ENCODE peak calls at places on chromosomes 7 and 10, in ten cellular contexts. V is HepG2, H is HCT116, N is heart left ventricle, K is IMR-90, J is sigmoid colon, A is tibial nerve, M is A549, C is stomach, D is Peyer's patch. T is an unnamed sample. For H3K4me1, the result is how much of the 10 kb centered on the place peaks cover.

GRCh38 chr7:21238717-21239116 is 189.2 kb upstream of the SP4 start:
- DNase-seq in C (no peak), V (no peak), J (no peak), D (no peak), N (no peak), A (no peak), M (no peak), K (no peak), H (no peak), T (no peak)

GRCh38 chr7:16034353-16034752 is 347.9 kb upstream of the MEOX2 start:
- DNase-seq in D (no peak), N (no peak), H (no peak), V (no peak), K (peak), A (no peak), J (no peak), C (no peak), M (no peak), T (no peak)

GRCh38 chr10:100760726-100761125 is 15.3 kb downstream of the PAX2 start:
- DNase-seq in C (no peak), J (no peak), M (no peak), D (no peak), N (no peak), H (no peak), K (no peak), A (no peak), V (no peak), T (no peak)

GRCh38 chr7:134056816-134057215 is 70.3 kb upstream of the LRGUK start:
- DNase-seq in D (no peak), N (no peak), M (no peak), H (no peak), V (no peak), C (no peak), K (no peak), J (no peak), A (no peak), T (no peak)

GRCh38 chr10:33113111-33113856 is 155.3 kb upstream of the ITGB1 start:
- DNase-seq in D (no peak), K (peak), J (no peak), A (no peak), M (no peak), V (no peak), H (no peak), C (no peak), N (no peak), T (no peak)

GRCh38 chr10:51244739-51245138 is 170.5 kb downstream of the PRKG1 start:
- DNase-seq in A (no peak), H (no peak), N (no peak), J (no peak), C (no peak), D (no peak), V (no peak), K (peak), M (no peak), T (no peak)

GRCh38 chr10:97744405-97745035 is 7.6 kb downstream of the ZFYVE27 start:
- DNase-seq in H (no peak), M (no peak), N (no peak), V (no peak), D (no peak), C (no peak), K (no peak), A (no peak), J (peak), T (no peak)

GRCh38 chr10:132793871-132794849 is 8.2 kb upstream of the NKX6-2 start:
- DNase-seq in K (no peak), N (peak), V (no peak), A (no peak), H (no peak), J (no peak), C (no peak), M (peak), D (no peak), T (peak)

GRCh38 chr10:73628405-73628804 is 12.9 kb downstream of the MYOZ1 start:
- DNase-seq in J (peak), K (no peak), M (no peak), C (no peak), D (peak), N (no peak), H (no peak), V (no peak), A (no peak), T (peak)

GRCh38 chr7:28767356-28767755 is 190.8 kb downstream of the TRIL start:
- DNase-seq in A (no peak), H (no peak), M (no peak), N (no peak), J (no peak), V (no peak), C (no peak), K (peak), D (no peak), T (no peak)

GRCh38 chr7:116873619-116874018 is 11.2 kb downstream of the CAPZA2 start:
- DNase-seq in V (no peak), D (no peak), A (no peak), H (no peak), M (no peak), C (no peak), K (no peak), J (no peak), N (no peak), T (no peak)

GRCh38 chr7:116872026-116872425 is 9.6 kb downstream of the CAPZA2 start:
- DNase-seq in J (no peak), N (no peak), A (no peak), H (no peak), V (no peak), D (no peak), C (no peak), M (no peak), K (no peak), T (no peak)

GRCh38 chr7:116876664-116877442 is 14.5 kb downstream of the CAPZA2 start:
- DNase-seq in N (peak), A (no peak), C (peak), H (no peak), V (no peak), M (no peak), D (peak), K (peak), J (no peak), T (peak)

DNA sequence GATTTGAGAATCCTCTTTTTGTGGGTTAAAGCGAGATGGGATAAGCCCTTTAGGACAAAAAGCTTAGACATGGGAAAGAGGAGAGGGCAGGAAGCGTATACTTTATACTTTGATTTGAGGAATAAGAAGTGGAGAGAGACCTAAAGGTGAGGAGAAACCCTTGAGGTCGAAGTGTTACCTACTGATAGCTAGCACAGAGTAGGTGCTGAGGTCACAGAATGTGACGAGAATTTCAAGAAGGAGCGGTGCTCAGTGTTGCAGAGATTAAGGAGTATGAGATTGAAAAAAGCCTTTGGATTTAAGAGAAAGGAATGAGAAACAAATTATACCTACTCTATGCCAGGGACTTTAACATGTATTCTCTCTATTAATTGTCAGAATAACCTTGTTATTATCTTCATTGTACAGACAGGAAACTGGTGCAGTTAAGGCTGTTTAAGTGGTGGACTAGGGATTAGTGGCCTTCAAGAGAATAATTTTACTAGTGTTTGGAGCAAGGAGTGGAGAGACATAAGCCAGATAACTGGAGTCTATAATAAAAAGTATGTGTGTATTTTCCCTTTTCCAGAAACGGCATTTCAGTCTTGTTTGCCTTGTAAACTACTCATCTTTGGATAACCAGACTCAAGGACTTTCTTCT is 8.8 kb downstream of the CAPZA2 start:
- DNase-seq in K (no peak), N (no peak), C (no peak), A (no peak), J (no peak), V (no peak), M (no peak), H (no peak), D (no peak), T (no peak)
- H3K4me1 ChIP-seq in K (under half), N (half or more), C (half or more), A (under half), J (under half), V (half or more), M (under half), H (under half), D (half or more), T (under half)

DNA sequence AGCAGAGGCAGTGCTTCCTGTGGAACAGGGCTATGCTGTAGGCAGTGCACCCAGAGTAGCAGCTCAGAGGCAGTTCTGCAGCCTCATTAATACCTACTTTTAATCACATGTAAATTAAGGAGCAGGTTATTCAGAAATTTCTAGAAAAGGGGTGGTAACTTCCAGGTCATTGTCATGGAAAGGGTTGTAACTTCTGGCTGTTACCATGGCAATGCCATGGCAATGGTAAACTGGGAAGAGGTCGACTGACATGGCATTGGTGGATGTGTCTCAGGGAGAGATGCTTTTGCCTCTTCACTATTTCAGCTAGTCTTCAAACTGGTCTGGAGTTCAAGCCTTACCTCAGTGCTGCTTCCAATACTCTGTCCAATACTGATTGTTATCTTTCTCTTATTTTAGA is 29.2 kb downstream of the PRSS58 start:
- DNase-seq in C (no peak), A (no peak), N (no peak), J (no peak), D (no peak), K (no peak), V (no peak), H (no peak), M (no peak), T (no peak)
- TF ChIP-seq POLR2A in C (no peak), A (no peak), N (no peak), J (no peak), D (no peak), K (no peak), V (no peak), H (no peak), M (no peak), T (no peak)

GRCh38 chr7:27170494-27170811 is 3.7 kb downstream of the HOXA10 start:
- DNase-seq in N (no peak), D (no peak), C (no peak), V (no peak), K (no peak), H (no peak), A (no peak), M (no peak), J (no peak), T (no peak)
- H3K4me1 ChIP-seq in N (half or more), D (under half), C (half or more), V (under half), K (under half), H (half or more), A (under half), M (under half), J (under half), T (under half)

GRCh38 chr7:5549096-5549896 is 125.7 kb upstream of the TNRC18 start:
- DNase-seq in J (no peak), C (peak), N (no peak), M (peak), D (peak), K (peak), H (peak), A (no peak), V (no peak), T (peak)
- TF ChIP-seq POLR2A in J (no peak), C (no peak), N (no peak), M (no peak), D (peak), K (no peak), H (no peak), A (no peak), V (no peak), T (no peak)

DNA sequence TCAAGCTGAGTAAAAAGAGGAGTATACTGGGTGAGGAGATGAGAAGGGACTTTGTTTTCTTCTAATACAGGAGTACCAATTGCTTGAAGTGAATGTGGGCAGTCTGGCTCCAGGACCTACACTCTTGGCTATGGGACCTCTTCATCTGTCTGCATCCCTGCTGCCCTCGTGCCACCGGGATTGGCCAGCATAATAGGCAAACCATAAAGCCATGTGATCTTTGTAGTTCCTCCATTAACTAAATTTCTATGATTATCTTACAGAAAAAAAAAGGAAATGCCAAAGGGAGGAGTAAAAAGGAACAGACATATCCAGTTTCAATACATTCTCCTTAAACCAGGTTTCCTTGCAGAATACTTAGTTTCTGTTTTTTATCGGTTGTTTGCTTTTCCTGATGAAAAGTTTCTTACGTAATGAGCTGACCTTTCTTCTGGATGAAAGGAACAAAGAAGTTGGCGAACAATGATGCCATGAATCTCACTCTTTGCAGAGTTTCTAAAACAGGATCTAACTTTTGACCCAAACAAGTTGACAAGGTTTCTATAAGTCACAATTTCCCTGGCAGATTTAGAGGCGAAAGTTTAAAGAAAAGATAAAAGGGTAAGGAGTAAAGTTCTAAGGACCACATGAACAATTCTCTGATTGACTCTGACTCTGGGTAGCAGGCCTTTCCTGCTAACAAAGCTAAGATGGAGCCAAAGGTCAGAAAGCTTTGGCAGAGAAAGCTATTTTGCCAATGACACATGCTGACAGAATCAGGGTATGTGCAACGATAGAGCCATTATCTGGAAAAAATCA is 54.1 kb downstream of the LAMB1 start:
- DNase-seq in M (peak), C (no peak), H (peak), N (no peak), K (peak), A (no peak), D (no peak), J (no peak), V (peak), T (no peak)
- H3K4me1 ChIP-seq in M (half or more), C (half or more), H (under half), N (under half), K (under half), A (under half), D (under half), J (under half), V (half or more), T (half or more)

GRCh38 chr10:68955786-68956532 is at the start of gene DDX21:
- DNase-seq in A (peak), C (peak), K (peak), J (peak), M (peak), H (peak), N (peak), V (peak), D (peak), T (peak)
- TF ChIP-seq POLR2A in A (peak), C (no peak), K (peak), J (peak), M (peak), H (peak), N (no peak), V (peak), D (peak), T (no peak)

DNA sequence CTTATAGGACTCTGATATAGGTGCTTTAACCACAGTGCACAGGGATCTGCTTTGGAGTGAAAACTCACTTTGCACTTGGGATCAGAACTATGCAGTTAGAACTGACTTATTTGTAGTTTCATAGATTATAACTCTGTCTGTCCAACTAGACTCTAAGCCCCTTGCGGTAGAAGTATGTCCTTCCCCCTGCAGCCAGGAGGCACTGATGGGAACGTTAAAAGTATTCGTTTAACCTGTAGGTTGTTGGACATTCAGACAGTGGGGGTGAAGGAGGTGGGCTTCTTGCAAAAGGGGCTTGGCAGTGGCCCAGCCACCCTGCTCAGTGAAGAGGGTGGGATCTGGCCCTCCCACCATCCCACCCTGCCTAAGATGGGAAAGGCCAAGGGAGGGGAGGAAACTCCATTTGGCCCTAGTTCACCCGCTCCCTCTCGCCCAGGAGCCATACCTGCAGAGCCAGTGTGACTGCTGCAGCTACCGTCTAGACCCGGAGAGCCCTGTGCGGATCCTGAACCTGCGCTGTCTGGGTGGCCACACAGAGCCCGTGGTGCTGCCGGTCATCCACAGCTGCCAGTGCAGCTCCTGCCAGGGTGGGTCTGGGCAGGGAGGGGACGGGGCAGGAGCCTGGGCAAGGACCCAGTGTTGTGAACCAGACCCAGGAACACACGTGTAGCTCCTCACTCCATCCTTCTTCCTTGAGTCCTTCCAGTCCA is 5.7 kb upstream of the ZNF862 start:
- DNase-seq in M (no peak), N (no peak), A (no peak), C (no peak), V (no peak), J (peak), H (no peak), K (no peak), D (no peak), T (no peak)
- H3K4me1 ChIP-seq in M (under half), N (under half), A (under half), C (under half), V (under half), J (under half), H (under half), K (under half), D (under half), T (under half)

GRCh38 chr7:149459540-149460433 is 1.1 kb downstream of the ZNF777 start:
- DNase-seq in V (no peak), M (no peak), N (no peak), D (no peak), K (no peak), C (no peak), J (no peak), A (no peak), H (no peak), T (no peak)

GRCh38 chr7:149462101-149462520 is 1.2 kb upstream of the ZNF777 start:
- DNase-seq in D (no peak), K (no peak), J (no peak), M (no peak), H (no peak), N (no peak), C (no peak), V (no peak), A (no peak), T (no peak)

GRCh38 chr7:149458235-149458634 is 2.6 kb downstream of the ZNF777 start:
- DNase-seq in J (no peak), C (no peak), K (no peak), D (no peak), M (no peak), H (no peak), V (no peak), A (no peak), N (no peak), T (no peak)

GRCh38 chr7:149459201-149459539 is 1.7 kb downstream of the ZNF777 start:
- DNase-seq in H (no peak), K (no peak), C (no peak), A (no peak), V (no peak), J (no peak), M (no peak), D (no peak), N (no peak), T (no peak)

GRCh38 chr7:149460493-149461330 is at the start of gene ZNF777:
- DNase-seq in M (peak), V (peak), J (peak), H (peak), K (peak), A (peak), D (peak), N (peak), C (peak), T (peak)
- TF ChIP-seq POLR2A in M (peak), V (peak), J (no peak), H (peak), K (peak), A (no peak), D (peak), N (no peak), C (no peak), T (peak)

GRCh38 chr10:86971146-86971991 is 3.1 kb downstream of the ADIRF start:
- DNase-seq in D (peak), V (no peak), H (peak), J (peak), N (peak), C (peak), A (peak), K (peak), M (peak), T (peak)
- H3K4me1 ChIP-seq in D (half or more), V (under half), H (half or more), J (under half), N (half or more), C (half or more), A (under half), K (under half), M (under half), T (half or more)

DNA sequence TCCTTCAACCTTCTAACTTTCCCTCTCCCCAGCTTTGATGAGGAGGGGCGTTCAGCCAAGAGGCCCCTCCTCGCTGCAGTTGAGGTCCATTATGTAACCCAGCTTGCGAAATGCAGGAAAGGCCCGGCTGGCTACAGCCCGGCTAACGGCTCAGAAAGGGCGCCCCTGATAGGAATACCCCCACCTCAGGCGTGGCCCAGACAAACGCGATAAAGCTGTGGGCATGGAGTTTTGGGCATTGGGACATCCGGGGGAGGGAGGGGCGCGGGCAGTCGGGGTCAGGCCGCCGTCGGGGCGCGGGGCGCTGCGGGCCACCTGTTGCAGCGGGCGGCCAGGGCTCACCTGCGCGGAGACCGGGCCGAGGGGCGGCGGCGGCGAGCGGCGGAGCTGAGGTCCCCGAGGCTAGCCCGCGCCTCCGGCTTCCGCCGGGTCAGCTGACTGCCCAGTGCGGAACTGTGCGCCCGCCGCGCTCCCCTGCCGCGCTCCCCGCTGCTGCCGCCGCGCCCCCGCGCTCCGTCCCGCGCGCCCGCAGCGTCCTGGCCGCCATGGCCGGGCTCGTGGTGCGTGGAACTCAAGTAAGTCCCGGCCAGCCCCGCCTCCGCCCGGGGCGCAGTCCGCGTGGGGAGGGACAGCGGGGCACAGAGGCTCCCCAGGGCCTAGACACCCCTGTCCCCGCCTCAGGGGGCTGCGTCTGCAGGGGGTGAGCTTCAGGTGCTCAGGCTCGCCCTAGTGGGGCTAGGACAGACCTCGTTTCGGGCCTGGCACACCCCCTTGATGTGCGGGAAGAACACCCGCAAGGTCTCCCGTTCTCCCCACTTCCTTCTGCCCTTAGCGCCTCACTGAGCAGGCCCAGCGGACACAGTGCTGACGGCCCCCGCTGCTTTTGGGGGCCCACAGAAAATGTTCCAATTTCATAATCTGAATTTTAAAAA is at the start of gene LRMDA:
- DNase-seq in K (no peak), C (peak), H (no peak), A (peak), D (no peak), J (peak), N (peak), V (peak), M (peak), T (peak)
- TF ChIP-seq POLR2A in K (no peak), C (no peak), H (no peak), A (no peak), D (no peak), J (no peak), N (no peak), V (peak), M (no peak), T (peak)

T was measured in body of pancreas.